ENCODE peak calls at places on chromosome 22, in five cellular contexts. A is uterus; J is effector memory CD4-positive, alpha-beta T cell; S is stomach; G is CD8-positive, alpha-beta T cell. K is an unnamed sample.

GRCh38 chr22:20918663-20919220 is 1.5 kb downstream of the CRKL start:
- DNase-seq in A (no peak), J (no peak), S (no peak), G (no peak), K (no peak)

GRCh38 chr22:49896201-49896600 is 22.0 kb downstream of the ALG12 start:
- DNase-seq in A (no peak), J (no peak), S (no peak), G (no peak), K (no peak)

GRCh38 chr22:50247748-50248147 is 2.9 kb upstream of the TUBGCP6 start:
- DNase-seq in A (no peak), J (peak; percentile 73), S (peak; percentile 78), G (no peak), K (peak; percentile 48)

GRCh38 chr22:28247667-28248363 is 328.8 kb upstream of the PITPNB start:
- DNase-seq in A (no peak), J (no peak), S (no peak), G (no peak), K (no peak)

GRCh38 chr22:44733426-44734106 is 18.8 kb upstream of the ARHGAP8 start:
- DNase-seq in A (no peak), J (no peak), S (no peak), G (no peak), K (no peak)

GRCh38 chr22:46726066-46726985 is 11.7 kb downstream of the CERK start:
- DNase-seq in A (no peak), J (no peak), S (no peak), G (no peak), K (no peak)

GRCh38 chr22:44143596-44143995 is 37.1 kb upstream of the PARVG start:
- DNase-seq in A (no peak), J (no peak), S (no peak), G (no peak), K (no peak)

GRCh38 chr22:40332319-40332781 is 13.9 kb upstream of the ADSL start:
- DNase-seq in A (no peak), J (no peak), S (no peak), G (no peak), K (no peak)

GRCh38 chr22:30186048-30186447 is 60.5 kb downstream of the LIF start:
- DNase-seq in A (no peak), J (no peak), S (no peak), G (no peak), K (no peak)

GRCh38 chr22:41305646-41306045 is 4.3 kb downstream of the ZC3H7B start:
- DNase-seq in A (peak; percentile 66), J (no peak), S (no peak), G (no peak), K (peak; percentile 91)

GRCh38 chr22:35604671-35605457 is 12.3 kb downstream of the MB start:
- DNase-seq in A (no peak), J (no peak), S (no peak), G (no peak), K (peak; percentile 43)

GRCh38 chr22:43177479-43177878 is 9.5 kb downstream of the TTLL12 start:
- DNase-seq in A (no peak), J (no peak), S (no peak), G (no peak), K (no peak)

GRCh38 chr22:27331526-27332281 is 469.9 kb downstream of the MN1 start:
- DNase-seq in A (no peak), J (no peak), S (peak; percentile 34), G (no peak), K (peak; percentile 28)

GRCh38 chr22:43740587-43741270 is 71.4 kb downstream of the EFCAB6 start:
- DNase-seq in A (no peak), J (no peak), S (no peak), G (no peak), K (no peak)

GRCh38 chr22:26558246-26558895 is 31.6 kb downstream of the TPST2 start:
- DNase-seq in A (no peak), J (no peak), S (no peak), G (no peak), K (no peak)

GRCh38 chr22:46673677-46674236 is 53.6 kb downstream of the GRAMD4 start:
- DNase-seq in A (no peak), J (no peak), S (no peak), G (no peak), K (no peak)

GRCh38 chr22:35629406-35630234 is 12.5 kb upstream of the MB start:
- DNase-seq in A (peak; percentile 94), J (no peak), S (peak; percentile 50), G (no peak), K (peak; percentile 70)

GRCh38 chr22:19143212-19143611 is 1.2 kb downstream of the ESS2 start:
- DNase-seq in A (no peak), J (no peak), S (no peak), G (no peak), K (no peak)

GRCh38 chr22:42717197-42717967 is 3.3 kb downstream of the A4GALT start:
- DNase-seq in A (peak; percentile 82), J (no peak), S (no peak), G (no peak), K (no peak)

GRCh38 chr22:35592418-35592967 is 24.6 kb downstream of the MB start:
- DNase-seq in A (peak; percentile 27), J (no peak), S (no peak), G (no peak), K (no peak)

GRCh38 chr22:19877626-19878339 is 23.1 kb upstream of the GNB1L start:
- DNase-seq in A (peak; percentile 12), J (no peak), S (no peak), G (no peak), K (peak; percentile 10)

GRCh38 chr22:45428391-45429385 is 15.2 kb downstream of the RIBC2 start:
- DNase-seq in A (peak; percentile 7), J (no peak), S (no peak), G (no peak), K (no peak)

GRCh38 chr22:45942344-45942743 is 34.6 kb downstream of the WNT7B start:
- DNase-seq in A (no peak), J (no peak), S (no peak), G (no peak), K (no peak)

GRCh38 chr22:47221840-47222615 is 459.6 kb downstream of the TBC1D22A start:
- DNase-seq in A (no peak), J (no peak), S (no peak), G (no peak), K (no peak)

GRCh38 chr22:48050836-48051235 is 1288.4 kb downstream of the TBC1D22A start:
- DNase-seq in A (no peak), J (no peak), S (no peak), G (no peak), K (no peak)

GRCh38 chr22:35631597-35631996 is 14.5 kb upstream of the MB start:
- DNase-seq in A (no peak), J (no peak), S (peak; percentile 59), G (no peak), K (peak; percentile 73)

GRCh38 chr22:43956805-43957463 is 1.7 kb downstream of the SAMM50 start:
- DNase-seq in A (peak; percentile 33), J (no peak), S (no peak), G (no peak), K (no peak)

GRCh38 chr22:29481265-29482000 is 1.4 kb downstream of the NEFH start:
- DNase-seq in A (no peak), J (no peak), S (no peak), G (no peak), K (peak; percentile 91)

GRCh38 chr22:40431021-40431420 is 60.6 kb downstream of the SGSM3 start:
- DNase-seq in A (no peak), J (no peak), S (no peak), G (no peak), K (no peak)

GRCh38 chr22:50301581-50301991 is 5.9 kb downstream of the PLXNB2 start:
- DNase-seq in A (no peak), J (no peak), S (peak; percentile 35), G (no peak), K (no peak)

GRCh38 chr22:20843501-20843900 is 15.1 kb downstream of the PI4KA start:
- DNase-seq in A (no peak), J (no peak), S (no peak), G (no peak), K (no peak)

GRCh38 chr22:22410121-22410520 is 98.4 kb downstream of the ZNF280B start:
- DNase-seq in A (no peak), J (no peak), S (no peak), G (no peak), K (no peak)

GRCh38 chr22:46714550-46714949 is 23.5 kb downstream of the CERK start:
- DNase-seq in A (no peak), J (no peak), S (no peak), G (no peak), K (peak; percentile 64)

GRCh38 chr22:17217179-17217578 is 2.1 kb downstream of the ADA2 start:
- DNase-seq in A (no peak), J (no peak), S (no peak), G (no peak), K (no peak)

GRCh38 chr22:37237371-37238268 is 6.4 kb downstream of the RAC2 start:
- DNase-seq in A (no peak), J (no peak), S (no peak), G (no peak), K (no peak)
- H3K4me1 ChIP-seq in A (no peaks in the 10 kb centered on the region), J (peaks cover 91% of the 10 kb centered on the region), S (no peaks in the 10 kb centered on the region), G (peaks cover 97% of the 10 kb centered on the region), K (peaks cover 8% of the 10 kb centered on the region)

GRCh38 chr22:24145446-24146189 is 35.7 kb upstream of the SUSD2 start:
- DNase-seq in A (peak; percentile 46), J (no peak), S (no peak), G (no peak), K (peak; percentile 48)

GRCh38 chr22:24142241-24142640 is 39.0 kb upstream of the SUSD2 start:
- DNase-seq in A (no peak), J (no peak), S (no peak), G (no peak), K (no peak)

GRCh38 chr22:24144471-24145115 is 36.7 kb upstream of the SUSD2 start:
- DNase-seq in A (no peak), J (no peak), S (no peak), G (no peak), K (no peak)

GRCh38 chr22:24142831-24143230 is 38.5 kb upstream of the SUSD2 start:
- DNase-seq in A (no peak), J (no peak), S (peak; percentile 68), G (no peak), K (no peak)

GRCh38 chr22:24144056-24144455 is 37.2 kb upstream of the SUSD2 start:
- DNase-seq in A (no peak), J (no peak), S (no peak), G (no peak), K (peak; percentile 52)
- H3K4me1 ChIP-seq in A (peaks cover 22% of the 10 kb centered on the region), J (peaks cover 71% of the 10 kb centered on the region), S (peaks cover 91% of the 10 kb centered on the region), G (peaks cover 96% of the 10 kb centered on the region), K (peaks cover 68% of the 10 kb centered on the region)

GRCh38 chr22:39287076-39287743 is 32.2 kb downstream of the RPL3 start:
- DNase-seq in A (no peak), J (no peak), S (no peak), G (no peak), K (no peak)
- H3K4me1 ChIP-seq in A (peaks cover 1% of the 10 kb centered on the region), J (no peaks in the 10 kb centered on the region), S (peaks cover 28% of the 10 kb centered on the region), G (no peaks in the 10 kb centered on the region), K (peaks cover 30% of the 10 kb centered on the region)

DNA sequence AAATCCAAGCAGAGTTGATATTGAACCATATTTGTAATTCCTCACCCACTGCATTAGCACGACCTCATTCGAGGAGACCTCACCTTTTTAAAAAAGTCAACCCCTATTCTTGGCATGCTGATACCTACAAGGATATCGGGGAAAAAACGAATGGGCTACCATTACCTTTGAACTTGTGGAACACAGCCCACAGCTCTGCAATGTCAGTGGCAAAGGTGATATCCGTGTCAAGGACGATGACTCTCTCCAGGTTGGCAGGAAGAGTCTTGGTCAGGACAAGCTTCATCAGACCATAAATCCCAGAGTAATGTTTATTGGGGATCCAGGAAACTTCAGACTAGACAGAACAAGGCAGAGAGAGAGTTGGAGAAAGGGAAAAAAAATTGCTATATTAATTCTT is 355.6 kb downstream of the LARGE1 start:
- DNase-seq in A (no peak), J (no peak), S (no peak), G (no peak), K (no peak)
- H3K4me1 ChIP-seq in A (no peaks in the 10 kb centered on the region), J (no peaks in the 10 kb centered on the region), S (peaks cover 36% of the 10 kb centered on the region), G (peaks cover 4% of the 10 kb centered on the region), K (no peaks in the 10 kb centered on the region)